ENCODE peak calls at places on chromosomes 7 and 10, in ten cellular contexts. One of them, this sample, is unnamed. For H3K4me1, the result is how much of the 10 kb centered on the place peaks cover.

GRCh38 chr7:78473902-78474301 is 675.3 kb downstream of the PHTF2 start:
- DNase-seq in A549: no peak
- DNase-seq in ovary: no peak
- DNase-seq in suprapubic skin: no peak
- DNase-seq in stomach: no peak
- DNase-seq in SK-N-SH: peak
- DNase-seq in sigmoid colon: no peak
- DNase-seq in HepG2: no peak
- DNase-seq in transverse colon: no peak
- DNase-seq in H1: no peak
- DNase-seq in this sample: no peak

GRCh38 chr10:42969147-42969546 is 107.7 kb upstream of the RET start:
- DNase-seq in A549: no peak
- DNase-seq in ovary: no peak
- DNase-seq in suprapubic skin: no peak
- DNase-seq in stomach: peak
- DNase-seq in SK-N-SH: no peak
- DNase-seq in sigmoid colon: no peak
- DNase-seq in HepG2: no peak
- DNase-seq in transverse colon: no peak
- DNase-seq in H1: no peak
- DNase-seq in this sample: no peak

GRCh38 chr10:95354130-95354529 is 63.3 kb upstream of the PDLIM1 start:
- DNase-seq in A549: no peak
- DNase-seq in ovary: no peak
- DNase-seq in suprapubic skin: no peak
- DNase-seq in stomach: no peak
- DNase-seq in SK-N-SH: no peak
- DNase-seq in sigmoid colon: no peak
- DNase-seq in HepG2: no peak
- DNase-seq in transverse colon: no peak
- DNase-seq in H1: no peak
- DNase-seq in this sample: no peak

GRCh38 chr7:130435455-130435854 is 5.4 kb downstream of the CEP41 start:
- DNase-seq in A549: no peak
- DNase-seq in ovary: no peak
- DNase-seq in suprapubic skin: no peak
- DNase-seq in stomach: no peak
- DNase-seq in SK-N-SH: no peak
- DNase-seq in sigmoid colon: no peak
- DNase-seq in HepG2: no peak
- DNase-seq in transverse colon: no peak
- DNase-seq in H1: no peak
- DNase-seq in this sample: no peak

GRCh38 chr7:36119005-36119711 is 33.9 kb upstream of the EEPD1 start:
- DNase-seq in A549: peak
- DNase-seq in ovary: no peak
- DNase-seq in suprapubic skin: no peak
- DNase-seq in stomach: peak
- DNase-seq in SK-N-SH: no peak
- DNase-seq in sigmoid colon: no peak
- DNase-seq in HepG2: peak
- DNase-seq in transverse colon: peak
- DNase-seq in H1: no peak
- DNase-seq in this sample: peak

GRCh38 chr7:151408839-151409554 is 841 bp downstream of the WDR86 start:
- DNase-seq in A549: no peak
- DNase-seq in ovary: no peak
- DNase-seq in suprapubic skin: no peak
- DNase-seq in stomach: no peak
- DNase-seq in SK-N-SH: peak
- DNase-seq in sigmoid colon: peak
- DNase-seq in HepG2: peak
- DNase-seq in transverse colon: peak
- DNase-seq in H1: no peak
- DNase-seq in this sample: peak

GRCh38 chr10:93757766-93758509 is at the start of gene LGI1:
- DNase-seq in A549: no peak
- DNase-seq in ovary: no peak
- DNase-seq in suprapubic skin: no peak
- DNase-seq in stomach: no peak
- DNase-seq in SK-N-SH: peak
- DNase-seq in sigmoid colon: no peak
- DNase-seq in HepG2: no peak
- DNase-seq in transverse colon: no peak
- DNase-seq in H1: no peak
- DNase-seq in this sample: no peak

GRCh38 chr7:134834689-134835462 is 55.4 kb downstream of the CALD1 start:
- DNase-seq in A549: peak
- DNase-seq in ovary: no peak
- DNase-seq in suprapubic skin: no peak
- DNase-seq in stomach: no peak
- DNase-seq in SK-N-SH: peak
- DNase-seq in sigmoid colon: peak
- DNase-seq in HepG2: peak
- DNase-seq in transverse colon: no peak
- DNase-seq in H1: no peak
- DNase-seq in this sample: no peak

GRCh38 chr10:118501171-118501570 is 94.3 kb downstream of the PRLHR start:
- DNase-seq in A549: no peak
- DNase-seq in ovary: no peak
- DNase-seq in suprapubic skin: no peak
- DNase-seq in stomach: no peak
- DNase-seq in SK-N-SH: no peak
- DNase-seq in sigmoid colon: no peak
- DNase-seq in HepG2: no peak
- DNase-seq in transverse colon: no peak
- DNase-seq in H1: no peak
- DNase-seq in this sample: no peak

GRCh38 chr10:95408148-95408930 is 117.5 kb upstream of the PDLIM1 start:
- DNase-seq in A549: no peak
- DNase-seq in ovary: no peak
- DNase-seq in suprapubic skin: peak
- DNase-seq in stomach: no peak
- DNase-seq in SK-N-SH: no peak
- DNase-seq in sigmoid colon: no peak
- DNase-seq in HepG2: no peak
- DNase-seq in transverse colon: no peak
- DNase-seq in H1: no peak
- DNase-seq in this sample: no peak

GRCh38 chr10:127195041-127195506 is 1.3 kb downstream of the INSYN2A start:
- DNase-seq in A549: peak
- DNase-seq in ovary: no peak
- DNase-seq in suprapubic skin: no peak
- DNase-seq in stomach: no peak
- DNase-seq in SK-N-SH: peak
- DNase-seq in sigmoid colon: no peak
- DNase-seq in HepG2: no peak
- DNase-seq in transverse colon: no peak
- DNase-seq in H1: no peak
- DNase-seq in this sample: no peak

GRCh38 chr10:103758294-103758681 is 97.1 kb downstream of the SH3PXD2A start:
- DNase-seq in A549: peak
- DNase-seq in ovary: no peak
- DNase-seq in suprapubic skin: no peak
- DNase-seq in stomach: no peak
- DNase-seq in SK-N-SH: no peak
- DNase-seq in sigmoid colon: no peak
- DNase-seq in HepG2: peak
- DNase-seq in transverse colon: no peak
- DNase-seq in H1: no peak
- DNase-seq in this sample: no peak

GRCh38 chr7:91875851-91876250 is 4.7 kb downstream of the MTERF1 start:
- DNase-seq in A549: no peak
- DNase-seq in ovary: no peak
- DNase-seq in suprapubic skin: no peak
- DNase-seq in stomach: no peak
- DNase-seq in SK-N-SH: no peak
- DNase-seq in sigmoid colon: no peak
- DNase-seq in HepG2: no peak
- DNase-seq in transverse colon: no peak
- DNase-seq in H1: no peak
- DNase-seq in this sample: no peak

GRCh38 chr10:88968316-88968882 is 15.8 kb upstream of the ACTA2 start:
- DNase-seq in A549: no peak
- DNase-seq in ovary: no peak
- DNase-seq in suprapubic skin: no peak
- DNase-seq in stomach: no peak
- DNase-seq in SK-N-SH: no peak
- DNase-seq in sigmoid colon: no peak
- DNase-seq in HepG2: no peak
- DNase-seq in transverse colon: no peak
- DNase-seq in H1: no peak
- DNase-seq in this sample: no peak
- H3K27ac ChIP-seq in A549: no peak
- H3K27ac ChIP-seq in ovary: no peak
- H3K27ac ChIP-seq in suprapubic skin: no peak
- H3K27ac ChIP-seq in stomach: peak
- H3K27ac ChIP-seq in SK-N-SH: no peak
- H3K27ac ChIP-seq in sigmoid colon: peak
- H3K27ac ChIP-seq in HepG2: no peak
- H3K27ac ChIP-seq in transverse colon: peak
- H3K27ac ChIP-seq in H1: no peak
- H3K27ac ChIP-seq in this sample: no peak

DNA sequence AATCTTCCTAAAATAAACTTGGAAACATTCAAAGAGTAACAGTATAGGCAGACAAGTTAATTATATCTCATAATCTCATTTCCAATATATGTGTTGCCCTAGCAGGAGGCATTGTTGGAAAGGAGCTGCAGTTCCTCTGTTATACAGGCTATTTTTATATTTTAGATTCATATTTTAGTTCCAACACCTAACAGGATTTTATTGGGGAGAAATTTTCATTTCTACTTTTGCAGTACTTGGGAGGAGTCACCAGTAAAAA is 19.3 kb downstream of the VOPP1 start:
- DNase-seq in A549: no peak
- DNase-seq in ovary: no peak
- DNase-seq in suprapubic skin: no peak
- DNase-seq in stomach: no peak
- DNase-seq in SK-N-SH: no peak
- DNase-seq in sigmoid colon: no peak
- DNase-seq in HepG2: no peak
- DNase-seq in transverse colon: no peak
- DNase-seq in H1: no peak
- DNase-seq in this sample: no peak
- H3K4me1 ChIP-seq in A549: under half
- H3K4me1 ChIP-seq in ovary: under half
- H3K4me1 ChIP-seq in suprapubic skin: half or more
- H3K4me1 ChIP-seq in stomach: half or more
- H3K4me1 ChIP-seq in SK-N-SH: half or more
- H3K4me1 ChIP-seq in sigmoid colon: under half
- H3K4me1 ChIP-seq in HepG2: under half
- H3K4me1 ChIP-seq in transverse colon: half or more
- H3K4me1 ChIP-seq in H1: under half
- H3K4me1 ChIP-seq in this sample: under half

GRCh38 chr10:82980321-82980720 is 1105.3 kb downstream of the NRG3 start:
- DNase-seq in A549: no peak
- DNase-seq in ovary: no peak
- DNase-seq in suprapubic skin: no peak
- DNase-seq in stomach: no peak
- DNase-seq in SK-N-SH: peak
- DNase-seq in sigmoid colon: no peak
- DNase-seq in HepG2: no peak
- DNase-seq in transverse colon: no peak
- DNase-seq in H1: no peak
- DNase-seq in this sample: no peak

GRCh38 chr10:82986216-82986615 is 1111.2 kb downstream of the NRG3 start:
- DNase-seq in A549: no peak
- DNase-seq in ovary: no peak
- DNase-seq in suprapubic skin: no peak
- DNase-seq in stomach: no peak
- DNase-seq in SK-N-SH: no peak
- DNase-seq in sigmoid colon: no peak
- DNase-seq in HepG2: no peak
- DNase-seq in transverse colon: no peak
- DNase-seq in H1: no peak
- DNase-seq in this sample: no peak

GRCh38 chr10:82982110-82982608 is 1107.2 kb downstream of the NRG3 start:
- DNase-seq in A549: peak
- DNase-seq in ovary: no peak
- DNase-seq in suprapubic skin: no peak
- DNase-seq in stomach: no peak
- DNase-seq in SK-N-SH: no peak
- DNase-seq in sigmoid colon: no peak
- DNase-seq in HepG2: no peak
- DNase-seq in transverse colon: no peak
- DNase-seq in H1: no peak
- DNase-seq in this sample: no peak

DNA sequence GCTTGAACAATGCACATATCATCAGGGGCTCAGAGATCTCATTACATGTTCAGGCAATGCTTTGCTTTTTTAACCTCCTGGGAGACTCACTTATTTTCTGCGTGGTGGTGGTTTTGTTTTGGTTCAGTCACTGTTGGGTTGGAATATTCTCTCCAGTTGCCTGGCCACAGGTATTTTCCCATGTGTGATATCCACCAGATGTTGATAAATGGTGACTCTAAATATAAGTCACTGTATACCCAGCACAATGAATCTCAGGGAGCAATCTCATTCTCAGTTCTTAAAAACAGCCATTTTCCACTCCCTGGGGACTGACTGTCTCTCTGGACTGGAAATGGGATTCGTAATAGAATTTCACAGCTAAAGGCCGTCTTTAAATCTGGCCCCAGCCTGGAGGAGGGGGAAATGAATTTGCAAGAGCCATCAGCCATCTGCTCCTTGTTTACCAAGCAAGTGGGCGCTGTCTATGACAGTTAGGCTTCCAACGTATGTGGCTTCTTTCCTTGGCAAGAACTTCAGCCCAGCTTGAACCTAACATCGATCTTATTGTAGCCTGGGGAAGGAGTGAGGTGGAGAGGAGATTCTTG is 1106.2 kb downstream of the NRG3 start:
- DNase-seq in A549: no peak
- DNase-seq in ovary: no peak
- DNase-seq in suprapubic skin: no peak
- DNase-seq in stomach: no peak
- DNase-seq in SK-N-SH: no peak
- DNase-seq in sigmoid colon: no peak
- DNase-seq in HepG2: no peak
- DNase-seq in transverse colon: no peak
- DNase-seq in H1: no peak
- DNase-seq in this sample: no peak
- TF ChIP-seq EP300 in A549: no peak
- TF ChIP-seq EP300 in ovary: no peak
- TF ChIP-seq EP300 in suprapubic skin: no peak
- TF ChIP-seq EP300 in stomach: no peak
- TF ChIP-seq EP300 in SK-N-SH: no peak
- TF ChIP-seq EP300 in sigmoid colon: no peak
- TF ChIP-seq EP300 in HepG2: no peak
- TF ChIP-seq EP300 in transverse colon: no peak
- TF ChIP-seq EP300 in H1: no peak
- TF ChIP-seq EP300 in this sample: no peak

DNA sequence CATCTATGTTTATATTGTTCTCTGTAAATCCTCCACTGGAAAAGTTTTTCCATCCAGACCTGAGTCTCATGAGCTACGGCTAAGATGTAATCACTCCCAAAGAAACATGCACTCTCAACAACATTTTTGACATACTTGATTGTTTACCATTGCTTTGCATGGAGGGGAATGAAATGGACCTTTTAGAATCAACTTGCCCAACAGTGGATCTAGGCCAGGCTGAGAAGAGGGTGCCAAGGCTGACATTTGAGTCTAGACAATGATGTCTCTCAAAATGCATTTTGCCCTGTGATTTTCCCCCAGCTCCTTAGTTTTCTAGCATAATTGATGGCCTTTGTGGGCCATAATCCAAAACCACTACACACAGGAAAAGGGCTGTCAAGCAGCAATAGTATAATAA is 297.8 kb upstream of the KLF6 start:
- DNase-seq in A549: no peak
- DNase-seq in ovary: peak
- DNase-seq in suprapubic skin: no peak
- DNase-seq in stomach: no peak
- DNase-seq in SK-N-SH: no peak
- DNase-seq in sigmoid colon: no peak
- DNase-seq in HepG2: no peak
- DNase-seq in transverse colon: no peak
- DNase-seq in H1: no peak
- DNase-seq in this sample: no peak
- H3K27ac ChIP-seq in A549: no peak
- H3K27ac ChIP-seq in ovary: no peak
- H3K27ac ChIP-seq in suprapubic skin: peak
- H3K27ac ChIP-seq in stomach: no peak
- H3K27ac ChIP-seq in SK-N-SH: peak
- H3K27ac ChIP-seq in sigmoid colon: peak
- H3K27ac ChIP-seq in HepG2: no peak
- H3K27ac ChIP-seq in transverse colon: peak
- H3K27ac ChIP-seq in H1: no peak
- H3K27ac ChIP-seq in this sample: peak

This sample was measured in tibial nerve.